ENCODE peak calls at places on chromosomes 7 and 10, in nine cellular contexts. W, K, C, I, X, F, O, J and M are unnamed samples.

GRCh38 chr7:417625-417889 is 102.1 kb downstream of the PDGFA start:
- DNase-seq in O (no peak), K (no peak), I (no peak), F (no peak), J (no peak), X (no peak), W (no peak), C (no peak), M (no peak)

GRCh38 chr7:156156734-156157408 is 344.6 kb upstream of the SHH start:
- DNase-seq in F (no peak), O (no peak), X (no peak), W (no peak), K (peak), I (no peak), J (no peak), C (peak), M (peak)

GRCh38 chr7:14747701-14748100 is 154.8 kb downstream of the DGKB start:
- DNase-seq in X (no peak), W (no peak), C (no peak), I (peak), J (no peak), O (no peak), K (peak), F (no peak), M (no peak)

GRCh38 chr10:119090968-119091367 is 10.4 kb upstream of the EIF3A start:
- DNase-seq in I (peak), O (no peak), F (no peak), W (no peak), J (no peak), C (no peak), K (peak), X (no peak), M (no peak)

GRCh38 chr7:46032936-46033335 is 111.9 kb upstream of the IGFBP3 start:
- DNase-seq in O (no peak), X (no peak), I (peak), F (no peak), W (no peak), J (no peak), C (no peak), K (no peak), M (no peak)

GRCh38 chr7:7620224-7620623 is 20.3 kb upstream of the UMAD1 start:
- DNase-seq in W (no peak), X (no peak), K (no peak), I (no peak), J (no peak), F (no peak), O (no peak), C (no peak), M (no peak)

GRCh38 chr7:3356173-3356572 is 55.1 kb downstream of the SDK1 start:
- DNase-seq in O (no peak), K (no peak), J (no peak), I (no peak), C (no peak), X (no peak), F (no peak), W (no peak), M (no peak)

GRCh38 chr7:77830649-77831355 is 32.2 kb downstream of the PHTF2 start:
- DNase-seq in F (no peak), I (no peak), O (no peak), X (no peak), C (no peak), W (no peak), K (no peak), J (no peak), M (no peak)

GRCh38 chr7:123285076-123285700 is 85.4 kb upstream of the SLC13A1 start:
- DNase-seq in C (no peak), O (no peak), X (no peak), I (no peak), F (no peak), J (no peak), W (no peak), K (no peak), M (no peak)

GRCh38 chr10:132667613-132668394 is 118.1 kb downstream of the NKX6-2 start:
- DNase-seq in I (peak), C (peak), X (peak), F (peak), W (no peak), K (peak), J (no peak), O (no peak), M (no peak)

GRCh38 chr7:47474937-47475879 is 106.7 kb downstream of the TNS3 start:
- DNase-seq in C (no peak), F (peak), O (peak), W (peak), K (peak), X (peak), J (peak), I (peak), M (no peak)
- TF ChIP-seq CTCF in C (no peak), F (no peak), O (no peak), W (no peak), K (peak), X (peak), J (peak), I (peak), M (no peak)

GRCh38 chr7:41046221-41046761 is 656.6 kb downstream of the INHBA start:
- DNase-seq in F (no peak), K (peak), J (peak), C (no peak), W (no peak), O (no peak), I (peak), X (no peak), M (no peak)

GRCh38 chr7:41046778-41047177 is 656.1 kb downstream of the INHBA start:
- DNase-seq in F (no peak), K (no peak), X (no peak), J (no peak), I (no peak), W (no peak), O (no peak), C (no peak), M (no peak)

GRCh38 chr7:41047192-41047591 is 655.7 kb downstream of the INHBA start:
- DNase-seq in O (no peak), I (no peak), K (peak), J (no peak), X (no peak), F (no peak), C (no peak), W (no peak), M (no peak)

GRCh38 chr7:41047789-41048191 is 655.1 kb downstream of the INHBA start:
- DNase-seq in C (no peak), F (no peak), K (peak), W (no peak), O (no peak), I (peak), J (peak), X (no peak), M (no peak)

DNA sequence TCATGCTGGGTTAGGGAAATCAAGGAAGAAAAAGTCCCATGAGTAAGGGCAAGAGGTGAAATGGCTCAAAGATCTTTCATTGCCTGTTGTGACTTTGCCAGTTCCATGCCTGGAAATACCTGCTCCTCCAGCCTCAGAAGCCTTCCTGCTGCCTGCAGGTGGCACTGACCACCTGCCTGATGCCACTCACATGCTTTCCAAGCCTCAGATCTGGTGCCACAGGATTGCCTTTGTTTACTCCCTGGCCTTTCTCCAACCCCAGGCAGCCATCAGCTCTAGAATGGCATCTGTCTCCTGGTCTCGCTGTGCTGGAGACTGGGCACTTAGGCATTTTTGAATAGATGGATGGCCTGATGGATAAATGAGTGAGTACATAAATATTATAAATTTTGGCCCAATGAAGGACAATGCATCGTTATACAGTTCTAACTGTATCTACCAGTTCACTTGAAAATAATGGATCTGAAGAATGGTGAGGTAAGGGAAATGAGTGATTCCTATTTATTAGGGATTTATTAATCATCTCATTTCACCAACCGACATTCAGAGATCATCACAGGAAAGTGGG is 657.2 kb downstream of the INHBA start:
- DNase-seq in W (no peak), K (no peak), F (no peak), I (no peak), X (peak), J (no peak), C (no peak), O (peak), M (no peak)
- TF ChIP-seq CTCF in W (peak), K (no peak), F (no peak), I (no peak), X (peak), J (no peak), C (no peak), O (no peak), M (no peak)

DNA sequence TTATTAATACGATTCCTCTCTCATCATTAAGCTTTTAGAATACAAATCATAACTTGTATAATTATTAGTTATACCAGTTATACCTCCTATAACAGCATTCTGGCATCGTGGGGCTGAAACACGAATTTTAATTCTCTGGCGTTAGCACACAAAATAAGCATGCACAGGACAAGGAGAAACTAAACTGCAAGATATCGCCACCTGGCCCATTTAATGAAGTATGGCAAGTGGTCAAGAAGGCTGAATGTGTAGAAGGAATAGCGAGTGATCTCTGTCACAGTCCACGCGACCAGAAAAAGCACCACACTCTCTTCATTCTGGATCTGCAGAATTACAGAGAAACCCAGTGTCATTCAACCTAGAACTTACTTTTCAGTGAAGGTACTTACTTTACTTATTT is 18.1 kb downstream of the HACD1 start:
- DNase-seq in J (no peak), C (no peak), K (peak), W (no peak), O (no peak), I (peak), F (no peak), X (no peak), M (no peak)
- TF ChIP-seq CTCF in J (no peak), C (no peak), K (peak), W (peak), O (no peak), I (peak), F (no peak), X (peak), M (peak)

GRCh38 chr10:65010845-65011244 is 1489.6 kb downstream of the REEP3 start:
- DNase-seq in X (no peak), J (no peak), W (no peak), K (no peak), I (no peak), F (no peak), C (no peak), O (no peak), M (no peak)
- TF ChIP-seq CTCF in X (no peak), J (no peak), W (no peak), K (no peak), I (no peak), F (no peak), C (no peak), O (no peak), M (no peak)